ENCODE peak calls at places on chromosomes 5 and 9, in seven cellular contexts. B, X, Y, N, T, S and O are unnamed samples.

GRCh38 chr9:69276775-69277174 is 48.2 kb upstream of the ENTREP1 start:
- DNase-seq in B (peak), X (no peak), Y (no peak), N (no peak), T (no peak), S (no peak), O (no peak)

GRCh38 chr5:170479484-170479883 is 24.3 kb upstream of the KCNIP1 start:
- DNase-seq in B (no peak), X (no peak), Y (no peak), N (no peak), T (peak), S (no peak), O (no peak)

GRCh38 chr5:173839117-173839713 is 48.9 kb upstream of the CPEB4 start:
- DNase-seq in B (no peak), X (no peak), Y (no peak), N (peak), T (peak), S (no peak), O (no peak)

GRCh38 chr5:84565866-84566265 is 181.2 kb upstream of the EDIL3 start:
- DNase-seq in B (no peak), X (no peak), Y (no peak), N (no peak), T (no peak), S (no peak), O (no peak)

GRCh38 chr5:23727271-23727670 is 219.9 kb downstream of the PRDM9 start:
- DNase-seq in B (no peak), X (no peak), Y (no peak), N (no peak), T (no peak), S (no peak), O (no peak)

GRCh38 chr5:74200560-74200959 is 440.0 kb downstream of the ENC1 start:
- DNase-seq in B (no peak), X (no peak), Y (no peak), N (no peak), T (no peak), S (no peak), O (no peak)

GRCh38 chr5:170633235-170634041 is 129.6 kb downstream of the KCNIP1 start:
- DNase-seq in B (peak), X (no peak), Y (peak), N (peak), T (peak), S (no peak), O (peak)

GRCh38 chr5:50667079-50667652 is 729 bp downstream of the PARP8 start:
- DNase-seq in B (no peak), X (no peak), Y (no peak), N (peak), T (peak), S (peak), O (peak)

GRCh38 chr9:85290019-85290418 is 451.7 kb downstream of the AGTPBP1 start:
- DNase-seq in B (no peak), X (no peak), Y (no peak), N (no peak), T (no peak), S (no peak), O (no peak)

GRCh38 chr5:17203329-17204132 is 13.9 kb upstream of the BASP1 start:
- DNase-seq in B (no peak), X (no peak), Y (peak), N (no peak), T (no peak), S (no peak), O (no peak)

GRCh38 chr9:2872307-2872940 is 28.5 kb upstream of the PUM3 start:
- DNase-seq in B (no peak), X (no peak), Y (no peak), N (no peak), T (no peak), S (no peak), O (no peak)

GRCh38 chr9:79969383-79969782 is 397.6 kb downstream of the TLE4 start:
- DNase-seq in B (no peak), X (no peak), Y (no peak), N (no peak), T (no peak), S (peak), O (no peak)

GRCh38 chr9:79210541-79211243 is 361.1 kb upstream of the TLE4 start:
- DNase-seq in B (no peak), X (no peak), Y (no peak), N (no peak), T (no peak), S (no peak), O (no peak)

GRCh38 chr5:154470949-154471870 is 6.8 kb downstream of the HAND1 start:
- DNase-seq in B (no peak), X (no peak), Y (no peak), N (no peak), T (no peak), S (no peak), O (no peak)

DNA sequence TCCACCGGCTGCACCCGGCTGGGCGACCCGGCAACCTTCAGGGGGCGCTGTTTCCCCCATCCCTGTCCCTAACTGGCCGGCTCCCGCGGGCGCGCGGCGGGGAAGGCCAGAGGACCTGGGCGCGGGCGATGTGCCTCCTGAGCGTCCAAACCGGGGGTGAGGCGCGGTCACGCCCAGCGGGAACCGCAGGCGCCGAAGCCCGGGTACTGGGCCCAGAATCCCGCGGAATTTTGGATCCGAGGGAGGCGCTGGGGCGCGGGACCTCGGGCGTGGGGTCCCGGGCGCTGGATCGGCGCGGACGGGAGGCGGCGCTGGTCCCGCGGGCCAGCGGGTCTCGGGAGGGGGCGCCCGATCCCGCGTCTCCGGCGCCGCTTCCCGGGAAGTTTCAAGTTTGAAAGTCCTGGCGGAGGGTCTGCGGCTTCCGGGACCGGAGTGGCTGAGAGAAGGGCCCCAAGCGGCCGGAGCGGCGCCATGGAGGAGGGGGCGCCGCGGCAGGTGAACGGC is at the start of gene PKN3:
- DNase-seq in B (peak), X (no peak), Y (peak), N (peak), T (peak), S (peak), O (peak)
- TF ChIP-seq POLR2A in B (no peak), X (no peak), Y (no peak), N (no peak), T (peak), S (no peak), O (no peak)

DNA sequence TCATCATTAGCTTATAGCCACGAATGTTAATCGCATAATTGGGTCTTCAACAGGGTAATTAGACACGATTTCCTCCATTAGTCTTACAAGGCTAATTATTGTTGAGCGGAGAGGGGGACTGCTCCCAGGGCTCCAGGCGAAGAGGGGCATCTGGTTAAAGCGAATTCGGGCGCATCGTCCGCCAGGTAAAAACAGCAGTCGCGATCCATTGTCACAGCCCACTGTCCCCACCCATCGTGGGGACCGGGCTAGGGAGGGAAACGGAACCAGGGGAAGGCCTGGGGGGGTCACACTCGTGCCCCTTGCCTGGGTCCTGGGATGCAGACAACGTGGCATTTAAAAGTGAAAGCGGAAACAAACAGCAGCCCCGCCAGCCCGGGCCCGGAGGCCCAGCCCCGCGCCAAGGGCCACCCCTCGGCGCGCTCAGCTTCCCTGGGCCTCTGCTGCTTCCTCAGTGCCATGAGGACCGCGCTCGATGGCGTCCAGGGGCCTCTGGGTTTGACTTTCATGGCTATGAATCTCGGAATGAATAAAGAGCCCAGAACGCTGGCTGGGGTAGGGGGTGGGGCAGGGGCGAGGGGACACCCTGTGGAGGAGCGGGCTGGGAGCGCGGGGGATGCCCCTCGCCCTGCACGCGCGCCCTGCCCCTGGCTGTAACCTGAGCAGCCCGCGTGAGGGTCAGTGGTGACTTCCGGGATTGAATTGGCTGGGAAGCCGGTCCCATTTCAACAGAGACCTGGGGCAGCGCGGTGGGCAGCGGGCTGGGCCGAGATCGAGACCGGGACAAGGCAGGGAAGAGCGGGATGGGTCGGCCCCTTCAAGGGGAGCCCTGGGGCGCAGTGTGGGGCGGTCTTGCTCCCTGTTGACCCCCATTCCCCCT is 99.9 kb downstream of the GTF3C4 start:
- DNase-seq in B (peak), X (no peak), Y (peak), N (peak), T (peak), S (peak), O (peak)
- TF ChIP-seq POLR2A in B (no peak), X (no peak), Y (peak), N (peak), T (peak), S (no peak), O (no peak)

GRCh38 chr9:131575121-131575640 is 29.9 kb downstream of the PRRT1B start:
- DNase-seq in B (no peak), X (no peak), Y (no peak), N (no peak), T (no peak), S (no peak), O (no peak)
- TF ChIP-seq POLR2A in B (no peak), X (no peak), Y (no peak), N (no peak), T (no peak), S (no peak), O (no peak)

GRCh38 chr5:72152506-72152905 is 45.2 kb downstream of the MAP1B start:
- DNase-seq in B (no peak), X (no peak), Y (no peak), N (no peak), T (no peak), S (no peak), O (no peak)

GRCh38 chr5:72153551-72153950 is 46.3 kb downstream of the MAP1B start:
- DNase-seq in B (no peak), X (no peak), Y (no peak), N (no peak), T (no peak), S (no peak), O (no peak)

GRCh38 chr5:72156921-72157320 is 49.6 kb downstream of the MAP1B start:
- DNase-seq in B (no peak), X (no peak), Y (peak), N (no peak), T (no peak), S (no peak), O (no peak)

GRCh38 chr5:72151646-72152045 is 44.4 kb downstream of the MAP1B start:
- DNase-seq in B (peak), X (no peak), Y (no peak), N (no peak), T (no peak), S (no peak), O (no peak)

GRCh38 chr5:72154076-72154756 is 46.9 kb downstream of the MAP1B start:
- DNase-seq in B (no peak), X (no peak), Y (no peak), N (no peak), T (peak), S (peak), O (no peak)
- TF ChIP-seq POLR2A in B (no peak), X (no peak), Y (no peak), N (no peak), T (no peak), S (no peak), O (no peak)

DNA sequence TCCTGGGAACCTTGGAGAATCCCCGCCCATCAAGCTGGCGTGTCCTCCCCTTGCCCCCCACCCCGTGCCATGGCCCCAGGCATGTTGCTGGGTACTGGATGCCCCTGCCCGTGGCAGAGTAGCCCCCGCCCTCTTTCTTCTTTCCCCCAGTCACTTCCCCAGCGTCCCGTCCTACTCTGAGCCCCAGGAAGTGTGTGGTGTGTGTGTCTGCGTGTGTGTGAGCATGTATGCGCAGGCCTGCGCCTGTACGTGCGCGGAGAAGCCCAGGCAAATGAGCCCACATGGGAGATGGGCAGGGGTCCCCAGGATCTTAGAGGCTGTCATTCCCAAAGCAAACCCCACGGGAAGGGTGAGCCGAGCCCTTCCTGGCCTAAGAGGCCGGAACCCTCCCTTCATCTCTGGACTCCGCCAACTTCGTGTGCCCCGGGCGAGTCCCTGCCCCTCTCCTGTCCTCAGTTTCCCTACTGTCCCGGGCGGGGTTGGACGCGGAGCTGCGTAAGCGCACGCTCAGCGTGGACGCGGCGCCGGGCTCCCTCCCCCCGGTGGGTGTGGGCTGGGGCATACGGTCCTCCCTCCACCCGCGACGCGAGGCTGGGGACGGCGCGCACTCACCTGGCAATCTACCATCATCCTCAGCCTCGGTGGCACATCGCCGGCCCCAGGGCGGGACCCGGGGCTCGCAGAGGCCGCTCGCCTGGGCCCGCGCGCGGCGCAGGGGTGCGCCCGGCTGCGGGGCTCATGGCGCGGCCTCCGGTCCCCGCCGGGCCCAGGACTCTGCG is 15.2 kb downstream of the GBGT1 start:
- DNase-seq in B (peak), X (no peak), Y (peak), N (peak), T (peak), S (peak), O (peak)
- TF ChIP-seq POLR2A in B (no peak), X (no peak), Y (peak), N (peak), T (peak), S (no peak), O (no peak)

DNA sequence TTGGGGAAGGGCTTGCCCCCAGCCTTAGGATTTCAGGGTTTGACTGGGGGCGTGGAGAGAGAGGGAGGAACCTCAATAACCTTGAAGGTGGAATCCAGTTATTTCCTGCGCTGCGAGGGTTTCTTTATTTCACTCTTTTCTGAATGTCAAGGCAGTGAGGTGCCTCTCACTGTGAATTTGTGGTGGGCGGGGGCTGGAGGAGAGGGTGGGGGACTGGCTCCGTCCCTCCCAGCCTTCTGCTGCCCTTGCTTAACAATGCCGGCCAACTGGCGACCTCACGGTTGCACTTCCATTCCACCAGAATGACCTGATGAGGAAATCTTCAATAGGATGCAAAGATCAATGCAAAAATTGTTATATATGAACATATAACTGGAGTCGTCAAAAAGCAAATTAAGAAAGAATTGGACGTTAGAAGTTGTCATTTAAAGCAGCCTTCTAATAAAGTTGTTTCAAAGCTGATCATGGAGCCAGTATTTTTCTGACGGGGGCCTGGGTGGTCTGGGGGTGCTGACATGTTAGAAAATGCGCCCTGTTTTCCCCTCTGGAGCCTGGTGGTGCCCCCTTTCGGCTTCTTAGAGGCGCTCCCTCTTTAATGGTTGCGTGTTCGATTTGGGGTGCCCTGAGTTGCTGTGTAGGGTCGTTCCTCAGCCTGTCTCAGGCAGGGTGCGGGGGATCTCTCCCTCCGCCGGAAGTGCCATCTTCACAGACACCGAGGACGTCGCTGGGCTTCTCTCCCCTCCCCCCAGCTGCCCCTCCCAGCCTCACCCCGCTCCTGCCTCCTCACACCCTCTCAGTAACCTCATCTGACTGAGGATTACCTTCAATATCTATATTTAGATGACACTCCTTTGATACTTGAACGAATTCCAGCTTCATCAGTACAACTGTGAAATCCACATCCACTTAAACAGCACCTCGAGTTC is 18.5 kb downstream of the PTGES2 start:
- DNase-seq in B (peak), X (no peak), Y (no peak), N (peak), T (no peak), S (no peak), O (no peak)
- TF ChIP-seq POLR2A in B (no peak), X (no peak), Y (no peak), N (no peak), T (no peak), S (no peak), O (no peak)

DNA sequence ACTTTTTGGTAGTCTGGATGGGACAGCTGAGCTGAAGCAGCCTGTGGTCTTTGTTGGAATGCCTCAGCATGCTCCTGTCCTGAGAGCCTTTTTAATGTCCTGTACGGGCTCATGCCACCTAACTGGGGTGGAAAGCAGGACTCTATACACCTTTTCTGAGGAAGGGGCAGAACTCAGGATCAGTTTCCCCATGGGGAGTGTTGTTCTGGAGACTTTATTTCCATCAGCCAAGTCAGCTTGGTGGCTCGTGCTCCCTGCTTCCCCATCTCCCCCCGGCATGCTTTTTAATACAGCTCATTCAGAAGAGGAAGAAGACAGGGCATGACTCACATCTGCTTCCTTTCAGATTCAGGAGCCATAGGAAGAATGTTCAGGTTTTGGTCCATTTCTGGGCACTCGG is 5.1 kb upstream of the SEPTIN8 start:
- DNase-seq in B (no peak), X (no peak), Y (peak), N (no peak), T (no peak), S (no peak), O (peak)
- TF ChIP-seq POLR2A in B (no peak), X (no peak), Y (no peak), N (no peak), T (no peak), S (no peak), O (no peak)

GRCh38 chr9:35091536-35091935 is 4.9 kb downstream of the PIGO start:
- DNase-seq in B (no peak), X (no peak), Y (no peak), N (no peak), T (no peak), S (no peak), O (no peak)

GRCh38 chr9:35097573-35097972 is 1.2 kb upstream of the PIGO start:
- DNase-seq in B (no peak), X (no peak), Y (no peak), N (no peak), T (no peak), S (no peak), O (no peak)

GRCh38 chr9:35095175-35095574 is 1.2 kb downstream of the PIGO start:
- DNase-seq in B (no peak), X (no peak), Y (no peak), N (no peak), T (no peak), S (no peak), O (no peak)

GRCh38 chr9:35096035-35096849 is at the start of gene PIGO:
- DNase-seq in B (peak), X (no peak), Y (peak), N (peak), T (peak), S (peak), O (peak)
- TF ChIP-seq POLR2A in B (peak), X (no peak), Y (no peak), N (peak), T (peak), S (no peak), O (no peak)